ENCODE peak calls at places on chromosome 14, in seven cellular contexts. One of them, this sample, is unnamed.

GRCh38 chr14:72714094-72714493 is 179.8 kb downstream of the DPF3 start:
- DNase-seq in anterior cingulate cortex: no peak
- DNase-seq in ovary: no peak
- DNase-seq in NCI-H1436: no peak
- DNase-seq in Daoy: no peak
- DNase-seq in mucosa of gallbladder: no peak
- DNase-seq in HFFc6: no peak
- DNase-seq in this sample: no peak

GRCh38 chr14:34685819-34686428 is 28.5 kb downstream of the CFL2 start:
- DNase-seq in anterior cingulate cortex: no peak
- DNase-seq in ovary: no peak
- DNase-seq in mucosa of gallbladder: no peak
- DNase-seq in Daoy: no peak
- DNase-seq in HFFc6: no peak
- DNase-seq in NCI-H1436: no peak
- DNase-seq in this sample: no peak

GRCh38 chr14:61188936-61189808 is 92.0 kb downstream of the TMEM30B start:
- DNase-seq in HFFc6: peak; percentile 50
- DNase-seq in anterior cingulate cortex: no peak
- DNase-seq in Daoy: peak; percentile 88
- DNase-seq in ovary: peak; percentile 77
- DNase-seq in NCI-H1436: no peak
- DNase-seq in mucosa of gallbladder: peak; percentile 32
- DNase-seq in this sample: no peak

GRCh38 chr14:59711083-59711482 is 134.5 kb upstream of the CCDC175 start:
- DNase-seq in ovary: no peak
- DNase-seq in NCI-H1436: no peak
- DNase-seq in Daoy: no peak
- DNase-seq in HFFc6: no peak
- DNase-seq in mucosa of gallbladder: no peak
- DNase-seq in anterior cingulate cortex: no peak
- DNase-seq in this sample: no peak

GRCh38 chr14:26828741-26829140 is 230.9 kb upstream of the NOVA1 start:
- DNase-seq in HFFc6: no peak
- DNase-seq in NCI-H1436: no peak
- DNase-seq in anterior cingulate cortex: no peak
- DNase-seq in mucosa of gallbladder: peak; percentile 19
- DNase-seq in ovary: no peak
- DNase-seq in Daoy: no peak
- DNase-seq in this sample: no peak

GRCh38 chr14:83826838-83827237 is 1703.1 kb upstream of the FLRT2 start:
- DNase-seq in anterior cingulate cortex: no peak
- DNase-seq in HFFc6: peak; percentile 11
- DNase-seq in mucosa of gallbladder: no peak
- DNase-seq in NCI-H1436: no peak
- DNase-seq in Daoy: no peak
- DNase-seq in ovary: no peak
- DNase-seq in this sample: no peak

GRCh38 chr14:53525608-53526007 is 372.5 kb upstream of the DDHD1 start:
- DNase-seq in mucosa of gallbladder: no peak
- DNase-seq in anterior cingulate cortex: no peak
- DNase-seq in Daoy: no peak
- DNase-seq in NCI-H1436: no peak
- DNase-seq in ovary: no peak
- DNase-seq in HFFc6: no peak
- DNase-seq in this sample: no peak

GRCh38 chr14:103155013-103155412 is 31.8 kb downstream of the TNFAIP2 start:
- DNase-seq in HFFc6: peak; percentile 49
- DNase-seq in anterior cingulate cortex: peak; percentile 61
- DNase-seq in mucosa of gallbladder: peak; percentile 73
- DNase-seq in NCI-H1436: no peak
- DNase-seq in ovary: peak; percentile 59
- DNase-seq in Daoy: no peak
- DNase-seq in this sample: no peak

GRCh38 chr14:101122855-101123129 is 219.3 kb upstream of the RTL1 start:
- DNase-seq in NCI-H1436: no peak
- DNase-seq in HFFc6: no peak
- DNase-seq in mucosa of gallbladder: peak; percentile 7
- DNase-seq in ovary: no peak
- DNase-seq in anterior cingulate cortex: no peak
- DNase-seq in Daoy: peak; percentile 1
- DNase-seq in this sample: no peak

GRCh38 chr14:30180219-30180618 is 252.6 kb upstream of the PRKD1 start:
- DNase-seq in ovary: no peak
- DNase-seq in anterior cingulate cortex: no peak
- DNase-seq in NCI-H1436: no peak
- DNase-seq in HFFc6: no peak
- DNase-seq in Daoy: no peak
- DNase-seq in mucosa of gallbladder: no peak
- DNase-seq in this sample: no peak

GRCh38 chr14:81164167-81164774 is 56.5 kb downstream of the GTF2A1 start:
- DNase-seq in HFFc6: peak; percentile 85
- DNase-seq in ovary: no peak
- DNase-seq in anterior cingulate cortex: peak; percentile 15
- DNase-seq in Daoy: peak; percentile 79
- DNase-seq in NCI-H1436: peak; percentile 74
- DNase-seq in mucosa of gallbladder: peak; percentile 63
- DNase-seq in this sample: peak; percentile 51

GRCh38 chr14:60514378-60515243 is 5.7 kb downstream of the SIX6 start:
- DNase-seq in HFFc6: no peak
- DNase-seq in NCI-H1436: peak; percentile 57
- DNase-seq in ovary: no peak
- DNase-seq in mucosa of gallbladder: no peak
- DNase-seq in Daoy: peak; percentile 65
- DNase-seq in anterior cingulate cortex: no peak
- DNase-seq in this sample: no peak

GRCh38 chr14:67999693-68000384 is 180.3 kb downstream of the RAD51B start:
- DNase-seq in ovary: no peak
- DNase-seq in HFFc6: peak; percentile 81
- DNase-seq in anterior cingulate cortex: no peak
- DNase-seq in mucosa of gallbladder: no peak
- DNase-seq in NCI-H1436: no peak
- DNase-seq in Daoy: peak; percentile 50
- DNase-seq in this sample: no peak

GRCh38 chr14:22438742-22439141 is 150.3 kb downstream of the DAD1 start:
- DNase-seq in HFFc6: no peak
- DNase-seq in ovary: no peak
- DNase-seq in Daoy: no peak
- DNase-seq in NCI-H1436: no peak
- DNase-seq in anterior cingulate cortex: no peak
- DNase-seq in mucosa of gallbladder: no peak
- DNase-seq in this sample: no peak

GRCh38 chr14:76489667-76490066 is 113.7 kb downstream of the ESRRB start:
- DNase-seq in HFFc6: no peak
- DNase-seq in anterior cingulate cortex: no peak
- DNase-seq in NCI-H1436: no peak
- DNase-seq in Daoy: no peak
- DNase-seq in ovary: no peak
- DNase-seq in mucosa of gallbladder: no peak
- DNase-seq in this sample: no peak

GRCh38 chr14:99188721-99189120 is 83.3 kb downstream of the BCL11B start:
- DNase-seq in Daoy: peak; percentile 48
- DNase-seq in ovary: no peak
- DNase-seq in NCI-H1436: peak; percentile 85
- DNase-seq in anterior cingulate cortex: no peak
- DNase-seq in mucosa of gallbladder: no peak
- DNase-seq in HFFc6: no peak
- DNase-seq in this sample: no peak

GRCh38 chr14:67191768-67192290 is 2.6 kb downstream of the GARIN2 start:
- DNase-seq in ovary: no peak
- DNase-seq in HFFc6: no peak
- DNase-seq in Daoy: no peak
- DNase-seq in mucosa of gallbladder: no peak
- DNase-seq in anterior cingulate cortex: no peak
- DNase-seq in NCI-H1436: no peak
- DNase-seq in this sample: no peak

GRCh38 chr14:91872517-91873470 is 5.5 kb upstream of the TC2N start:
- DNase-seq in ovary: no peak
- DNase-seq in anterior cingulate cortex: no peak
- DNase-seq in Daoy: peak; percentile 33
- DNase-seq in HFFc6: no peak
- DNase-seq in mucosa of gallbladder: peak; percentile 93
- DNase-seq in NCI-H1436: no peak
- DNase-seq in this sample: no peak

GRCh38 chr14:21860172-21860571 is 186.6 kb upstream of the OR4E1 start:
- DNase-seq in NCI-H1436: no peak
- DNase-seq in Daoy: peak; percentile 60
- DNase-seq in mucosa of gallbladder: no peak
- DNase-seq in HFFc6: no peak
- DNase-seq in ovary: no peak
- DNase-seq in anterior cingulate cortex: no peak
- DNase-seq in this sample: no peak

GRCh38 chr14:105484069-105484996 is 2.4 kb upstream of the CRIP1 start:
- DNase-seq in NCI-H1436: no peak
- DNase-seq in Daoy: no peak
- DNase-seq in HFFc6: peak; percentile 4
- DNase-seq in anterior cingulate cortex: no peak
- DNase-seq in mucosa of gallbladder: no peak
- DNase-seq in ovary: no peak
- DNase-seq in this sample: no peak

GRCh38 chr14:61474021-61474420 is 152.6 kb downstream of the PRKCH start:
- DNase-seq in Daoy: no peak
- DNase-seq in anterior cingulate cortex: no peak
- DNase-seq in HFFc6: no peak
- DNase-seq in NCI-H1436: no peak
- DNase-seq in ovary: no peak
- DNase-seq in mucosa of gallbladder: no peak
- DNase-seq in this sample: no peak

GRCh38 chr14:68552075-68552474 is 240.8 kb downstream of the ZFP36L1 start:
- DNase-seq in NCI-H1436: no peak
- DNase-seq in ovary: no peak
- DNase-seq in Daoy: no peak
- DNase-seq in anterior cingulate cortex: no peak
- DNase-seq in mucosa of gallbladder: no peak
- DNase-seq in HFFc6: no peak
- DNase-seq in this sample: no peak

GRCh38 chr14:55130194-55130550 is 1.1 kb downstream of the LGALS3 start:
- DNase-seq in anterior cingulate cortex: no peak
- DNase-seq in NCI-H1436: no peak
- DNase-seq in ovary: no peak
- DNase-seq in Daoy: peak; percentile 63
- DNase-seq in mucosa of gallbladder: no peak
- DNase-seq in HFFc6: peak; percentile 23
- DNase-seq in this sample: no peak

GRCh38 chr14:61893371-61893940 is 131.2 kb downstream of the SNAPC1 start:
- DNase-seq in HFFc6: no peak
- DNase-seq in ovary: no peak
- DNase-seq in anterior cingulate cortex: no peak
- DNase-seq in mucosa of gallbladder: no peak
- DNase-seq in Daoy: no peak
- DNase-seq in NCI-H1436: no peak
- DNase-seq in this sample: no peak

GRCh38 chr14:96256420-96256819 is 410 bp downstream of the BDKRB1 start:
- DNase-seq in HFFc6: peak; percentile 72
- DNase-seq in NCI-H1436: no peak
- DNase-seq in ovary: no peak
- DNase-seq in Daoy: no peak
- DNase-seq in mucosa of gallbladder: no peak
- DNase-seq in anterior cingulate cortex: no peak
- DNase-seq in this sample: no peak

GRCh38 chr14:76761849-76762616 is 765 bp downstream of the VASH1 start:
- DNase-seq in NCI-H1436: no peak
- DNase-seq in ovary: peak; percentile 45
- DNase-seq in HFFc6: no peak
- DNase-seq in Daoy: no peak
- DNase-seq in anterior cingulate cortex: peak; percentile 58
- DNase-seq in mucosa of gallbladder: no peak
- DNase-seq in this sample: no peak

GRCh38 chr14:101101456-101102056 is 198.0 kb upstream of the RTL1 start:
- DNase-seq in anterior cingulate cortex: no peak
- DNase-seq in ovary: no peak
- DNase-seq in HFFc6: no peak
- DNase-seq in Daoy: peak; percentile 7
- DNase-seq in NCI-H1436: no peak
- DNase-seq in mucosa of gallbladder: no peak
- DNase-seq in this sample: no peak

GRCh38 chr14:92685784-92686355 is 62.6 kb downstream of the LGMN start:
- DNase-seq in NCI-H1436: no peak
- DNase-seq in HFFc6: no peak
- DNase-seq in anterior cingulate cortex: no peak
- DNase-seq in mucosa of gallbladder: no peak
- DNase-seq in Daoy: no peak
- DNase-seq in ovary: peak; percentile 26
- DNase-seq in this sample: no peak

GRCh38 chr14:74804219-74804825 is 41.2 kb downstream of the YLPM1 start:
- DNase-seq in mucosa of gallbladder: no peak
- DNase-seq in HFFc6: peak; percentile 57
- DNase-seq in anterior cingulate cortex: no peak
- DNase-seq in Daoy: peak; percentile 10
- DNase-seq in ovary: peak; percentile 53
- DNase-seq in NCI-H1436: no peak
- DNase-seq in this sample: no peak

GRCh38 chr14:65164068-65164824 is 61.9 kb upstream of the MAX start:
- DNase-seq in anterior cingulate cortex: no peak
- DNase-seq in Daoy: peak; percentile 54
- DNase-seq in NCI-H1436: peak; percentile 27
- DNase-seq in HFFc6: peak; percentile 42
- DNase-seq in ovary: no peak
- DNase-seq in mucosa of gallbladder: peak; percentile 23
- DNase-seq in this sample: no peak

GRCh38 chr14:55122441-55122986 is 6.5 kb upstream of the LGALS3 start:
- DNase-seq in ovary: no peak
- DNase-seq in anterior cingulate cortex: no peak
- DNase-seq in NCI-H1436: no peak
- DNase-seq in HFFc6: no peak
- DNase-seq in mucosa of gallbladder: peak; percentile 85
- DNase-seq in Daoy: no peak
- DNase-seq in this sample: no peak

GRCh38 chr14:50397461-50398196 is 948 bp upstream of the CDKL1 start:
- DNase-seq in mucosa of gallbladder: no peak
- DNase-seq in Daoy: peak; percentile 55
- DNase-seq in ovary: no peak
- DNase-seq in anterior cingulate cortex: peak; percentile 54
- DNase-seq in NCI-H1436: no peak
- DNase-seq in HFFc6: peak; percentile 4
- DNase-seq in this sample: no peak

GRCh38 chr14:90717916-90718315 is 98.3 kb downstream of the TTC7B start:
- DNase-seq in ovary: no peak
- DNase-seq in mucosa of gallbladder: no peak
- DNase-seq in Daoy: no peak
- DNase-seq in anterior cingulate cortex: no peak
- DNase-seq in NCI-H1436: no peak
- DNase-seq in HFFc6: no peak
- DNase-seq in this sample: no peak

GRCh38 chr14:94584591-94585280 is 3.5 kb downstream of the SERPINA5 start:
- DNase-seq in Daoy: no peak
- DNase-seq in anterior cingulate cortex: no peak
- DNase-seq in NCI-H1436: no peak
- DNase-seq in HFFc6: no peak
- DNase-seq in mucosa of gallbladder: no peak
- DNase-seq in ovary: no peak
- DNase-seq in this sample: no peak

GRCh38 chr14:59159169-59159568 is 29.3 kb upstream of the DAAM1 start:
- DNase-seq in mucosa of gallbladder: no peak
- DNase-seq in Daoy: no peak
- DNase-seq in ovary: no peak
- DNase-seq in HFFc6: no peak
- DNase-seq in anterior cingulate cortex: no peak
- DNase-seq in NCI-H1436: no peak
- DNase-seq in this sample: no peak

GRCh38 chr14:48350971-48351370 is 675.6 kb upstream of the MDGA2 start:
- DNase-seq in HFFc6: no peak
- DNase-seq in NCI-H1436: no peak
- DNase-seq in anterior cingulate cortex: no peak
- DNase-seq in ovary: no peak
- DNase-seq in Daoy: peak; percentile 17
- DNase-seq in mucosa of gallbladder: no peak
- DNase-seq in this sample: no peak

This sample was measured in NCI-H774.